ENCODE peak calls at places on chromosomes 5 and 9, in eight cellular contexts. Y, M, H, N, G, S, P and Q are unnamed samples.

GRCh38 chr9:125121156-125121555 is 22.2 kb downstream of the SCAI start:
- DNase-seq in H (no peak), M (no peak), P (peak; percentile 46), Y (no peak), G (no peak), N (no peak), S (no peak), Q (peak; percentile 58)

GRCh38 chr9:135702002-135702721 is at the start of gene KCNT1:
- DNase-seq in S (no peak), M (no peak), P (peak; percentile 99), Y (peak; percentile 31), G (no peak), N (peak; percentile 70), H (no peak), Q (peak; percentile 71)

GRCh38 chr9:4680750-4681149 is 1.4 kb downstream of the CDC37L1 start:
- DNase-seq in P (no peak), M (no peak), Y (no peak), N (no peak), H (no peak), G (no peak), S (peak; percentile 36), Q (no peak)

GRCh38 chr5:4480528-4481404 is 659.4 kb upstream of the ADAMTS16 start:
- DNase-seq in N (no peak), G (no peak), P (no peak), H (no peak), M (no peak), S (no peak), Y (peak; percentile 67), Q (no peak)

GRCh38 chr5:164336906-164337305 is 831.5 kb downstream of the MAT2B start:
- DNase-seq in G (no peak), H (peak; percentile 69), P (no peak), S (no peak), M (no peak), N (no peak), Y (no peak), Q (no peak)

GRCh38 chr5:38379360-38379827 is 121.0 kb downstream of the EGFLAM start:
- DNase-seq in M (no peak), S (no peak), H (no peak), N (no peak), Y (no peak), P (peak; percentile 41), G (no peak), Q (peak; percentile 59)

GRCh38 chr9:135632823-135633222 is 6.5 kb downstream of the GLT6D1 start:
- DNase-seq in P (no peak), N (no peak), M (no peak), S (no peak), G (no peak), H (no peak), Y (no peak), Q (no peak)

GRCh38 chr9:83935276-83935890 is 14.2 kb upstream of the KIF27 start:
- DNase-seq in N (peak; percentile 78), S (no peak), M (no peak), H (no peak), G (no peak), Y (no peak), P (peak; percentile 46), Q (peak; percentile 70)

GRCh38 chr9:128122809-128123175 is 4.7 kb downstream of the PTGES2 start:
- DNase-seq in Y (no peak), H (no peak), G (no peak), S (no peak), N (peak; percentile 11), M (no peak), P (no peak), Q (no peak)

GRCh38 chr9:91151014-91151740 is 210.5 kb downstream of the AUH start:
- DNase-seq in N (peak; percentile 61), Y (no peak), H (peak; percentile 97), G (no peak), M (no peak), P (no peak), S (peak; percentile 15), Q (no peak)

GRCh38 chr9:93133641-93134017 is 422 bp downstream of the NINJ1 start:
- DNase-seq in Y (peak; percentile 10), S (peak; percentile 67), G (no peak), M (peak; percentile 73), N (peak; percentile 75), H (no peak), P (peak; percentile 82), Q (peak; percentile 65)